ENCODE peak calls at places on chromosomes 4 and X, in ten cellular contexts. F is amniotic epithelial cell; M is activated T-helper 1 cell treated with anti-CD3 and anti-CD28 coated beads, Interleukin-2, amount 50 U/mL, for 16 hours; J is HS-27A; R is NCI-H345; W is epithelial cell of esophagus; S is psoas muscle; H is lower lobe of right lung; P is GM23248; I is SW480. L is an unnamed sample.

GRCh38 chrX:97026406-97026805 is 142.7 kb downstream of the RPA4 start:
- DNase-seq in F (peak; percentile 40), M (no peak), J (no peak), R (peak; percentile 48), W (no peak), S (no peak), H (no peak), P (peak; percentile 1), I (no peak), L (no peak)

GRCh38 chrX:23981711-23982110 is 45.3 kb downstream of the KLHL15 start:
- DNase-seq in F (peak; percentile 11), M (no peak), J (no peak), R (peak; percentile 19), W (no peak), S (no peak), H (no peak), P (no peak), I (no peak), L (no peak)

GRCh38 chr4:98046665-98047064 is 96.6 kb downstream of the STPG2 start:
- DNase-seq in F (no peak), M (no peak), J (no peak), R (no peak), W (peak; percentile 7), S (no peak), H (no peak), P (no peak), I (no peak), L (no peak)

GRCh38 chrX:145630081-145630480 is 187.5 kb upstream of the SLITRK2 start:
- DNase-seq in F (no peak), M (no peak), J (no peak), R (no peak), W (no peak), S (no peak), H (no peak), P (no peak), I (no peak), L (no peak)

GRCh38 chr4:160928482-160928881 is 1235.3 kb downstream of the FSTL5 start:
- DNase-seq in F (no peak), M (no peak), J (no peak), R (no peak), W (peak; percentile 0), S (no peak), H (no peak), P (no peak), I (no peak), L (no peak)

GRCh38 chrX:65451663-65452062 is 82.9 kb downstream of the LAS1L start:
- DNase-seq in F (peak; percentile 0), M (no peak), J (no peak), R (peak; percentile 8), W (peak; percentile 44), S (no peak), H (no peak), P (peak; percentile 50), I (peak; percentile 16), L (peak; percentile 6)

GRCh38 chrX:68261060-68261672 is 172.1 kb downstream of the OPHN1 start:
- DNase-seq in F (peak; percentile 34), M (no peak), J (no peak), R (no peak), W (no peak), S (no peak), H (no peak), P (peak; percentile 45), I (no peak), L (no peak)

GRCh38 chr4:152896819-152897218 is 39.3 kb upstream of the FHDC1 start:
- DNase-seq in F (peak; percentile 84), M (no peak), J (no peak), R (no peak), W (no peak), S (no peak), H (no peak), P (peak; percentile 41), I (no peak), L (no peak)

GRCh38 chr4:2483237-2483636 is 14.3 kb downstream of the RNF4 start:
- DNase-seq in F (no peak), M (no peak), J (no peak), R (no peak), W (no peak), S (no peak), H (no peak), P (no peak), I (no peak), L (no peak)

GRCh38 chrX:101407167-101407747 is 468 bp downstream of the GLA start:
- DNase-seq in F (no peak), M (no peak), J (no peak), R (no peak), W (no peak), S (no peak), H (no peak), P (peak; percentile 28), I (no peak), L (no peak)

GRCh38 chr4:81631958-81632439 is 160.3 kb upstream of the RASGEF1B start:
- DNase-seq in F (no peak), M (no peak), J (peak; percentile 50), R (peak; percentile 36), W (peak; percentile 100), S (no peak), H (peak; percentile 49), P (peak; percentile 92), I (peak; percentile 90), L (no peak)

GRCh38 chrX:53321216-53321942 is 40.0 kb upstream of the IQSEC2 start:
- DNase-seq in F (no peak), M (no peak), J (no peak), R (no peak), W (no peak), S (no peak), H (peak; percentile 45), P (peak; percentile 42), I (no peak), L (peak; percentile 15)

GRCh38 chr4:41129128-41129754 is 85.1 kb downstream of the APBB2 start:
- DNase-seq in F (no peak), M (no peak), J (no peak), R (peak; percentile 23), W (no peak), S (no peak), H (no peak), P (no peak), I (no peak), L (no peak)

GRCh38 chr4:168691621-168692376 is 194.9 kb downstream of the PALLD start:
- DNase-seq in F (no peak), M (no peak), J (no peak), R (no peak), W (no peak), S (no peak), H (no peak), P (no peak), I (no peak), L (no peak)

GRCh38 chrX:9746148-9746880 is 19.3 kb downstream of the GPR143 start:
- DNase-seq in F (peak; percentile 88), M (no peak), J (no peak), R (no peak), W (peak; percentile 45), S (no peak), H (no peak), P (peak; percentile 27), I (no peak), L (no peak)

GRCh38 chr4:189912170-189912569 is 28.5 kb upstream of the FRG1 start:
- DNase-seq in F (peak; percentile 6), M (no peak), J (no peak), R (no peak), W (peak; percentile 1), S (no peak), H (no peak), P (peak; percentile 8), I (no peak), L (no peak)

GRCh38 chrX:150200820-150201287 is 162.3 kb upstream of the MAMLD1 start:
- DNase-seq in F (peak; percentile 95), M (peak; percentile 17), J (peak; percentile 90), R (peak; percentile 20), W (peak; percentile 98), S (peak; percentile 75), H (peak; percentile 45), P (peak; percentile 97), I (peak; percentile 92), L (peak; percentile 6)

GRCh38 chrX:35722128-35722527 is 76.0 kb upstream of the MAGEB16 start:
- DNase-seq in F (no peak), M (no peak), J (no peak), R (no peak), W (no peak), S (no peak), H (no peak), P (no peak), I (no peak), L (no peak)

GRCh38 chrX:48904626-48905025 is 6.8 kb downstream of the SLC35A2 start:
- DNase-seq in F (no peak), M (no peak), J (no peak), R (no peak), W (no peak), S (no peak), H (no peak), P (no peak), I (no peak), L (no peak)